ENCODE peak calls at places on chromosomes 1 and 21, in four cellular contexts. B is GM12878, H is HL-60, I is K562. F is an unnamed sample.

GRCh38 chr21:42733037-42733632 is 79.7 kb downstream of the PDE9A start:
- DNase-seq in B (no peak), H (no peak), I (no peak), F (no peak)

GRCh38 chr1:154453577-154454352 is 48.3 kb upstream of the TDRD10 start:
- DNase-seq in B (no peak), H (peak; percentile 54), I (no peak), F (no peak)

GRCh38 chr21:39518055-39518844 is 66.5 kb downstream of the SH3BGR start:
- DNase-seq in B (peak; percentile 4), H (peak; percentile 30), I (peak; percentile 90), F (peak; percentile 65)

GRCh38 chr1:184301228-184301627 is 85.6 kb upstream of the C1orf21 start:
- DNase-seq in B (no peak), H (no peak), I (no peak), F (no peak)

GRCh38 chr1:115432061-115432460 is 94.0 kb upstream of the NGF start:
- DNase-seq in B (no peak), H (no peak), I (no peak), F (no peak)

GRCh38 chr1:43438576-43439120 is 15.1 kb downstream of the HYI start:
- DNase-seq in B (no peak), H (no peak), I (no peak), F (no peak)

GRCh38 chr1:45610589-45611226 is 13.1 kb downstream of the CCDC17 start:
- DNase-seq in B (no peak), H (no peak), I (no peak), F (no peak)

GRCh38 chr1:78303620-78304019 is 187.2 kb upstream of the PTGFR start:
- DNase-seq in B (no peak), H (no peak), I (no peak), F (no peak)

GRCh38 chr1:61842863-61843514 is 100.7 kb downstream of the PATJ start:
- DNase-seq in B (no peak), H (no peak), I (no peak), F (no peak)

GRCh38 chr1:48530727-48531351 is 58.8 kb upstream of the SPATA6 start:
- DNase-seq in B (no peak), H (peak; percentile 36), I (peak; percentile 83), F (peak; percentile 33)

GRCh38 chr1:207115269-207115668 is 11.2 kb downstream of the C4BPA start:
- DNase-seq in B (no peak), H (no peak), I (no peak), F (no peak)

GRCh38 chr1:226779536-226779935 is 40.5 kb upstream of the ITPKB start:
- DNase-seq in B (no peak), H (no peak), I (no peak), F (no peak)

GRCh38 chr21:38824124-38824822 is 18.5 kb downstream of the ETS2 start:
- DNase-seq in B (no peak), H (no peak), I (no peak), F (no peak)

GRCh38 chr1:36857761-36858160 is 176.6 kb downstream of the GRIK3 start:
- DNase-seq in B (no peak), H (no peak), I (no peak), F (no peak)

GRCh38 chr1:184283999-184284398 is 102.8 kb upstream of the C1orf21 start:
- DNase-seq in B (no peak), H (no peak), I (no peak), F (no peak)

GRCh38 chr1:64675718-64676345 is 69.0 kb upstream of the RAVER2 start:
- DNase-seq in B (no peak), H (no peak), I (peak; percentile 13), F (no peak)

GRCh38 chr1:180909005-180909414 is 3.7 kb upstream of the KIAA1614 start:
- DNase-seq in B (peak; percentile 42), H (no peak), I (no peak), F (no peak)

GRCh38 chr1:24045766-24046165 is 65.6 kb upstream of the SRSF10 start:
- DNase-seq in B (no peak), H (no peak), I (no peak), F (no peak)

GRCh38 chr1:10631811-10632481 is 157.2 kb downstream of the PEX14 start:
- DNase-seq in B (no peak), H (no peak), I (no peak), F (no peak)

GRCh38 chr1:186212574-186213224 is 162.4 kb downstream of the TPR start:
- DNase-seq in B (no peak), H (peak; percentile 10), I (peak; percentile 64), F (peak; percentile 23)

GRCh38 chr1:229300099-229300757 is 29.3 kb downstream of the RAB4A start:
- DNase-seq in B (no peak), H (no peak), I (no peak), F (no peak)

GRCh38 chr1:106233511-106233910 is 823.0 kb upstream of the PRMT6 start:
- DNase-seq in B (no peak), H (no peak), I (no peak), F (no peak)

GRCh38 chr1:160367516-160367900 is 637 bp downstream of the NHLH1 start:
- DNase-seq in B (no peak), H (no peak), I (no peak), F (no peak)

GRCh38 chr1:229121845-229122436 is 149.0 kb upstream of the RAB4A start:
- DNase-seq in B (no peak), H (no peak), I (no peak), F (no peak)

GRCh38 chr1:168280577-168280976 is at the start of gene TBX19:
- DNase-seq in B (no peak), H (no peak), I (no peak), F (no peak)

GRCh38 chr1:47180603-47181094 is 9.2 kb downstream of the PDZK1IP1 start:
- DNase-seq in B (no peak), H (no peak), I (peak; percentile 59), F (no peak)

GRCh38 chr1:183069562-183070216 is 46.5 kb downstream of the LAMC1 start:
- DNase-seq in B (no peak), H (no peak), I (no peak), F (no peak)

GRCh38 chr1:226417830-226418546 is 10.1 kb upstream of the PARP1 start:
- DNase-seq in B (no peak), H (no peak), I (no peak), F (no peak)

GRCh38 chr1:12408662-12409061 is 178.8 kb downstream of the VPS13D start:
- DNase-seq in B (no peak), H (no peak), I (peak; percentile 65), F (no peak)

GRCh38 chr1:24374891-24375786 is 38.4 kb downstream of the STPG1 start:
- DNase-seq in B (no peak), H (no peak), I (no peak), F (no peak)

GRCh38 chr1:8987881-8988617 is 38.2 kb downstream of the SLC2A7 start:
- DNase-seq in B (no peak), H (no peak), I (peak; percentile 77), F (peak; percentile 66)

GRCh38 chr1:172500207-172500606 is 32.7 kb upstream of the SUCO start:
- DNase-seq in B (no peak), H (no peak), I (no peak), F (no peak)

GRCh38 chr21:35559128-35559831 is 501.0 kb downstream of the SETD4 start:
- DNase-seq in B (no peak), H (no peak), I (peak; percentile 19), F (no peak)

GRCh38 chr1:31955917-31956736 is 18.0 kb upstream of the PTP4A2 start:
- DNase-seq in B (peak; percentile 91), H (peak; percentile 93), I (peak; percentile 90), F (no peak)

GRCh38 chr1:119766374-119766794 is 2.3 kb downstream of the HMGCS2 start:
- DNase-seq in B (no peak), H (no peak), I (no peak), F (no peak)

GRCh38 chr1:155134858-155135415 is 715 bp upstream of the SLC50A1 start:
- DNase-seq in B (no peak), H (peak; percentile 73), I (peak; percentile 93), F (no peak)

DNA sequence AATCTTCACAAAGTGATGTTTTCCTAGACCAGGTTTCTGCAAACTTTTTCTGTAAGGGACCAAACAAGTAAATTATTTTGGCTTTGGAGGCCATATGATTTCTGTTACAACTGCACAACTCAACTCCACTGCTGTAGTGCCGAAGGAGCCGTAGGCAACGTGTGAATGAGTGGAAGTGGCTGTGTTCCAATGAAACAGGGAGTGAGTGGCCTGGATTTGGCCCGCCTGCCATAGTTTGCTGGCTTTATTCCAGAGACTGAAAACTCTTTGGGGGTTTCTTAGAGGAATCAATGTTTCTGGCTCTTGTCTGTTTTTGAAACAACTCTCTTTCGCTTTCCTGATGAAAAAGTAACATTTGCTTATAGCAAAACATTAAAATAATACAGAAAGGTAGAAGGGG is 12.5 kb upstream of the ACTL8 start:
- DNase-seq in B (no peak), H (no peak), I (no peak), F (no peak)
- TF ChIP-seq SPI1 in B (no peak), H (no peak), I (no peak), F (no peak)

GRCh38 chr1:96520542-96520941 is 201.0 kb upstream of the PTBP2 start:
- DNase-seq in B (no peak), H (no peak), I (no peak), F (no peak)
- TF ChIP-seq POLR2AphosphoS5 in B (no peak), H (no peak), I (no peak), F (no peak)

GRCh38 chr1:52122424-52122823 is 19.5 kb upstream of the ZFYVE9 start:
- DNase-seq in B (no peak), H (no peak), I (no peak), F (no peak)
- TF ChIP-seq SPI1 in B (no peak), H (no peak), I (no peak), F (no peak)

GRCh38 chr1:156893048-156893953 is at the start of gene PEAR1:
- DNase-seq in B (no peak), H (no peak), I (no peak), F (no peak)

GRCh38 chr1:156889802-156890585 is 3.5 kb upstream of the PEAR1 start:
- DNase-seq in B (no peak), H (peak; percentile 66), I (peak; percentile 79), F (peak; percentile 64)

GRCh38 chr1:156894001-156894400 is 483 bp downstream of the PEAR1 start:
- DNase-seq in B (no peak), H (no peak), I (no peak), F (no peak)

GRCh38 chr1:156894711-156895407 is 1.3 kb downstream of the PEAR1 start:
- DNase-seq in B (no peak), H (no peak), I (peak; percentile 82), F (no peak)

GRCh38 chr1:156892190-156893047 is 1.1 kb upstream of the PEAR1 start:
- DNase-seq in B (no peak), H (peak; percentile 53), I (peak; percentile 92), F (peak; percentile 86)
- TF ChIP-seq POLR2AphosphoS5 in B (no peak), H (no peak), I (no peak), F (no peak)

DNA sequence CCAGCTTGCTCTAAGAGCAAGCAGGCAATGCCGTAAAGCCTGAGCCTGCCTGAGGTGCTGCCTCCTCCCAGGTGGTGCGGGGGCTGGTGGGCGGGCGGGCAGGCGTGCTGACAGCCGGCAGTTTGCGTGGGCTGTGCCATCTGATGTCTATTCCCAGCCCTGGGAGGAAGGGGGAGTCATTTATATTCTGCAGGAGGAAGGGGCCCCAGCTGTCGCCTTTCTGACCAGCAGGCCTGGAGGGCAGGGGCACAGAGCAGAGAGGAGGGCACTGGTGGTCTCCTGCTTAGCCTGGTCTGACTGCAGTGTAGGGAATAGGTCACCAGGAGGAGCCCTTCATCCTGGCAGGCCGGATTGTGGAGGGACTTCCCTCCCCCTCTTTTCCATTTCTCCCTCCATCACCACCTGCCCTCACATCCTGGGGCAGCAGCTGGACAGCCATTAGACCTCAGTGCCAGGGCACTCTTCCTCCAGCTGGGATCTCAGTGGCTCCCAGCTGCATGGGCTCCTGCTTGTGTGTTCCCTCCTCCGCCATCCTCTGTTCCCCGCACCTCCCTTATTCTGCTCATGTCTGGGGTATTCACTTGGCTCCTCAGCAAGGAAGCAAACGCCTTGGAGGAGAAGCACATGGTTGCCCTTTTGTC is 4.4 kb downstream of the CYB561D1 start:
- DNase-seq in B (no peak), H (no peak), I (peak; percentile 46), F (no peak)
- TF ChIP-seq SPI1 in B (no peak), H (peak; percentile 12), I (no peak), F (no peak)

GRCh38 chr1:150387200-150387599 is 23.3 kb downstream of the RPRD2 start:
- DNase-seq in B (no peak), H (no peak), I (no peak), F (no peak)
- TF ChIP-seq POLR2AphosphoS5 in B (no peak), H (no peak), I (no peak), F (no peak)